ENCODE peak calls at places on chromosomes 2 and 18, in ten cellular contexts. L is stomach, X is esophagus muscularis mucosa, S is A549, Z is K562, Q is SK-N-SH, E is ovary, V is suprapubic skin, N is tibial nerve, J is transverse colon. I is an unnamed sample. For H3K4me1, the result is how much of the 10 kb centered on the place peaks cover.

GRCh38 chr2:170530284-170530745 is 184.8 kb upstream of the SP5 start:
- DNase-seq in L (peak), Z (no peak), V (peak), E (peak), Q (peak), J (peak), N (peak), S (peak), X (peak), I (peak)

GRCh38 chr2:49045083-49045482 is 109.2 kb downstream of the FSHR start:
- DNase-seq in N (no peak), J (no peak), E (no peak), Z (no peak), X (no peak), Q (no peak), S (no peak), L (no peak), V (no peak), I (no peak)

GRCh38 chr2:43288417-43289305 is 62.3 kb upstream of the ZFP36L2 start:
- DNase-seq in N (no peak), S (no peak), X (no peak), J (no peak), L (no peak), V (peak), E (no peak), Q (no peak), Z (no peak), I (no peak)

GRCh38 chr2:239193426-239193825 is 207.4 kb downstream of the HDAC4 start:
- DNase-seq in Z (no peak), V (peak), N (no peak), L (peak), J (no peak), X (no peak), S (no peak), Q (no peak), E (peak), I (peak)

GRCh38 chr2:88055049-88055435 is 541 bp downstream of the KRCC1 start:
- DNase-seq in J (no peak), X (no peak), Z (peak), E (peak), Q (peak), S (peak), L (no peak), V (no peak), N (peak), I (no peak)

GRCh38 chr18:74457043-74457742 is at the start of gene DIPK1C:
- DNase-seq in Q (no peak), N (no peak), E (no peak), J (no peak), X (no peak), S (peak), Z (no peak), V (no peak), L (no peak), I (no peak)

GRCh38 chr2:127321306-127321705 is 27.4 kb upstream of the ERCC3 start:
- DNase-seq in Q (no peak), N (no peak), X (no peak), S (no peak), Z (no peak), E (no peak), L (no peak), V (no peak), J (no peak), I (no peak)

GRCh38 chr2:46351388-46352141 is 54.4 kb downstream of the EPAS1 start:
- DNase-seq in Z (no peak), N (no peak), L (peak), V (no peak), E (no peak), X (no peak), S (no peak), Q (no peak), J (peak), I (no peak)

GRCh38 chr2:71831208-71831577 is 316.5 kb downstream of the CYP26B1 start:
- DNase-seq in X (peak), Z (no peak), E (no peak), J (no peak), L (peak), N (no peak), S (peak), Q (no peak), V (no peak), I (no peak)

GRCh38 chr2:185738679-185739472 is at the start of gene FSIP2:
- DNase-seq in Q (no peak), X (no peak), V (no peak), N (peak), L (peak), J (peak), Z (peak), E (peak), S (no peak), I (peak)

GRCh38 chr18:74626311-74626874 is 28.7 kb downstream of the ZNF407 start:
- DNase-seq in E (no peak), X (no peak), Q (no peak), J (no peak), S (no peak), N (no peak), V (no peak), L (no peak), Z (no peak), I (no peak)

GRCh38 chr2:238986491-238987351 is 138.8 kb downstream of the TWIST2 start:
- DNase-seq in S (no peak), V (peak), E (no peak), X (no peak), N (no peak), Q (peak), Z (no peak), J (no peak), L (no peak), I (peak)

GRCh38 chr18:35089918-35090550 is 48.8 kb downstream of the MAPRE2 start:
- DNase-seq in V (no peak), S (no peak), Z (no peak), N (no peak), X (no peak), Q (no peak), E (no peak), J (no peak), L (no peak), I (no peak)

GRCh38 chr18:3816601-3817363 is 366.8 kb downstream of the TGIF1 start:
- DNase-seq in X (peak), V (no peak), Z (no peak), E (peak), N (no peak), Q (no peak), J (no peak), S (peak), L (no peak), I (no peak)

GRCh38 chr18:64929026-64929425 is 780.1 kb upstream of the LINC00305 start:
- DNase-seq in E (no peak), V (no peak), X (no peak), L (no peak), Z (no peak), N (no peak), Q (no peak), J (no peak), S (no peak), I (no peak)

GRCh38 chr2:206562375-206562774 is 79.9 kb upstream of the FAM237A start:
- DNase-seq in L (no peak), J (no peak), X (no peak), V (no peak), S (peak), E (no peak), Z (no peak), N (no peak), Q (no peak), I (no peak)

GRCh38 chr2:197606180-197606579 is 69.2 kb downstream of the RFTN2 start:
- DNase-seq in E (no peak), Z (no peak), L (no peak), J (no peak), N (no peak), S (no peak), Q (no peak), X (no peak), V (no peak), I (no peak)

GRCh38 chr18:10365901-10366300 is 88.5 kb upstream of the APCDD1 start:
- DNase-seq in S (no peak), E (no peak), L (no peak), J (no peak), X (no peak), Q (no peak), V (no peak), N (no peak), Z (no peak), I (no peak)

GRCh38 chr2:219331560-219332213 is 857 bp downstream of the RESP18 start:
- DNase-seq in S (no peak), E (no peak), L (no peak), V (no peak), Q (no peak), J (peak), Z (peak), X (no peak), N (no peak), I (no peak)

GRCh38 chr2:147057931-147058491 is 786.8 kb upstream of the ACVR2A start:
- DNase-seq in S (no peak), N (no peak), E (no peak), V (no peak), X (no peak), L (no peak), J (no peak), Z (no peak), Q (no peak), I (no peak)

GRCh38 chr2:135021618-135022017 is 25.6 kb downstream of the MAP3K19 start:
- DNase-seq in E (no peak), J (no peak), Q (no peak), S (peak), V (no peak), N (no peak), X (no peak), L (no peak), Z (no peak), I (no peak)

GRCh38 chr2:155727097-155727906 is 605.2 kb downstream of the NR4A2 start:
- DNase-seq in Q (no peak), S (no peak), V (no peak), E (no peak), L (no peak), X (no peak), Z (no peak), J (no peak), N (no peak), I (no peak)

GRCh38 chr2:24824071-24824588 is 30.9 kb downstream of the CENPO start:
- DNase-seq in E (no peak), Q (peak), X (no peak), L (peak), Z (no peak), N (no peak), S (no peak), J (no peak), V (no peak), I (peak)

GRCh38 chr2:96501886-96502810 is 3.0 kb downstream of the NEURL3 start:
- DNase-seq in X (no peak), E (no peak), J (peak), Q (no peak), Z (no peak), L (no peak), N (no peak), S (no peak), V (no peak), I (no peak)

GRCh38 chr18:21112140-21112473 is 494 bp upstream of the ROCK1 start:
- DNase-seq in J (no peak), Q (no peak), S (no peak), L (no peak), N (no peak), V (no peak), Z (no peak), E (no peak), X (no peak), I (no peak)

GRCh38 chr18:13247506-13247905 is 28.9 kb downstream of the LDLRAD4 start:
- DNase-seq in E (no peak), Z (no peak), S (no peak), Q (no peak), X (no peak), L (no peak), V (peak), J (no peak), N (no peak), I (peak)

GRCh38 chr2:56034258-56034657 is 110.7 kb upstream of the EFEMP1 start:
- DNase-seq in Z (no peak), X (no peak), J (no peak), N (no peak), Q (no peak), V (no peak), L (no peak), E (no peak), S (no peak), I (no peak)

GRCh38 chr2:208384637-208385036 is 22.0 kb upstream of the PTH2R start:
- DNase-seq in Q (no peak), L (no peak), E (no peak), Z (no peak), V (no peak), J (no peak), X (no peak), N (no peak), S (no peak), I (no peak)

GRCh38 chr18:44946529-44947113 is 265.9 kb downstream of the SETBP1 start:
- DNase-seq in E (no peak), Z (no peak), L (no peak), Q (no peak), N (no peak), S (no peak), V (no peak), X (no peak), J (no peak), I (no peak)

GRCh38 chr2:66683068-66683467 is 248.1 kb downstream of the MEIS1 start:
- DNase-seq in J (no peak), Z (no peak), X (no peak), N (no peak), S (no peak), V (no peak), Q (no peak), E (no peak), L (no peak), I (no peak)

GRCh38 chr2:40348665-40349064 is 103.2 kb downstream of the SLC8A1 start:
- DNase-seq in J (no peak), V (no peak), Z (no peak), Q (no peak), X (no peak), S (no peak), L (no peak), N (no peak), E (no peak), I (no peak)

GRCh38 chr18:24031916-24032315 is 17.4 kb downstream of the TTC39C start:
- DNase-seq in Z (no peak), N (no peak), Q (no peak), S (no peak), V (no peak), X (no peak), L (no peak), E (no peak), J (no peak), I (no peak)

GRCh38 chr2:235492850-235493344 is 946 bp upstream of the AGAP1 start:
- DNase-seq in N (no peak), V (peak), S (no peak), J (no peak), L (no peak), X (no peak), Q (no peak), Z (no peak), E (peak), I (no peak)

GRCh38 chr2:221588306-221588985 is 16.3 kb upstream of the EPHA4 start:
- DNase-seq in X (no peak), Z (no peak), L (no peak), V (no peak), N (no peak), S (no peak), E (no peak), Q (no peak), J (no peak), I (no peak)

GRCh38 chr2:31335921-31336570 is 78.5 kb downstream of the XDH start:
- DNase-seq in Z (no peak), S (no peak), V (no peak), E (no peak), X (peak), J (no peak), L (no peak), N (no peak), Q (peak), I (no peak)

GRCh38 chr18:9673296-9674251 is 34.5 kb upstream of the RAB31 start:
- DNase-seq in Q (peak), X (peak), Z (no peak), V (no peak), L (peak), S (peak), E (no peak), N (peak), J (peak), I (no peak)

DNA sequence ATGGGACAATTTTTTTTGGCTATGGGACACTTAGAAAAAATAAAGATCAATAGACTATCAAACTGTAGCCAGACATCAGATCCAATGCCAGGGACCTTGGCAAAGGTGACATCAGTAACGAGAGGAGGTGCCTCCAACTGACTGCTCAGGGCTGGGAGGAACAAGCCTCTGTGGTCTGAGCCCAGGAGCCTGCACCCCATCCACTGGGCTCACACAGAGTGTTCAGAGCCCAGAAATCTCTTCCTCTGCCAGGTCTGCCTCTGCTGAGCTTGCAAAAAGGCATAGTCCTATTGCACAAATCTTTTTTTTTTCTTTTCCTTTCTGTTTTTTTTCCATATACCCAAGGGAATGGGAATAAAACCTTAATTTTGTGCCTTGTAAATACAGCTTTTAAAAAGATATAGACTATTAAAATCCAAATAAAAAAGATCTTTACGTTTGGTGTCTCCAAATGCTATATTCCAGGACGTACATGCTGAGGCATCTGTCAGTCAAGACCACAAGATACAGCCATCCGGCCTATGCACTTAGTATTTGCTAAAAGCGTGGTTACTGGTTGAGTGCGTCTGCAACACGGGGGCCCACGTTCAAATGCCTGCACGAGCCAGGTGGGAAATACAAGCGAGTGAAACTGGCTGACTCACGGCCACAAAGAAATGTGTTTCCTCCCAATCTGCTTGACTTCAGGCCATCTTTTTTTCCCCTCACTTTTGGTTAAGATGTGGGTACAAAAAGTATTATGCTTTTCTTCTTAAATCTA is 7.8 kb upstream of the ARHGAP25 start:
- DNase-seq in Z (no peak), E (no peak), L (peak), N (no peak), V (no peak), Q (no peak), J (peak), S (no peak), X (no peak), I (no peak)
- TF ChIP-seq EP300 in Z (no peak), E (no peak), L (no peak), N (no peak), V (no peak), Q (no peak), J (no peak), S (no peak), X (no peak), I (no peak)

DNA sequence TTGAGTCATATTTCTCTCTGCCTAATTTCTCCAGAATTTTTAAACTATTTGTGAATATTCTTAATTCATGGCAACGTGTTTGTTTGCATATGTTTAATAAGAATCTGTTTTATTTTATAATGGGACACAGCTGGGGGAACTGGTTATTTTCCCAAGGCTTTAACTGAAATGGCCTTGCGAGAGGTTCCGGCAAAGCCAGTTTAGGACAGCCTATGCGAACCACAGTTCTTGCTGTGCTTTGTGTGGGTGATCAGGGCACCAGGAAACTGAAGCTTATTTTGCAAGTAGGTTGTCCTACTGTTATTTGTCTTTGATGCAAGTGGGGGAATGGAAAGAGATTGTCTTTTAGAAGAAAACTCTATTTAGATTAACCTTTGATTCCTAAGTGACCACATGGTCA is 6.5 kb downstream of the ANKMY1 start:
- DNase-seq in V (no peak), S (no peak), Z (no peak), J (no peak), X (no peak), Q (no peak), L (no peak), E (no peak), N (no peak), I (no peak)
- H3K27ac ChIP-seq in V (no peak), S (no peak), Z (no peak), J (no peak), X (no peak), Q (no peak), L (no peak), E (no peak), N (no peak), I (no peak)

DNA sequence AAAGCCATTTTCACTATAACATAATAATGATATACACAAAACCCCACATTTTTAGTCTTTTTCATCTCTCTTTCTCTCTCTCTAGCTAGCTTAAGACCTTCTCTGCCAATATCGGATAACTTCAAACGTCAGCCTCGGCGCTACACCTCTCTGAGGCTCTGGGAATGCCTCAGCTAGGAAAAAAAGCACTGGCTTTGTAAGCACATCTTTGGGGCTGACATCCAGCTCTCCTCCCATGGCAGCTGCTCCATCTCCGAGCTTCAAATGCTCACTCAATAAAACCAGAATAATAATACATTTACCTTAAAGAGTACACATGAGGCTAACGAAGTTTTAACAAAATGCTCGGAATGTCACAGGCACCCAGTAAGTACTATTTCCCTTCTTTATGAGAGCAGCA is 10.8 kb downstream of the RNU4ATAC start:
- DNase-seq in J (no peak), E (no peak), V (no peak), N (no peak), L (no peak), Q (no peak), Z (no peak), X (no peak), S (no peak), I (no peak)
- H3K4me1 ChIP-seq in J (under half), E (under half), V (under half), N (half or more), L (under half), Q (under half), Z (under half), X (half or more), S (under half), I (half or more)

DNA sequence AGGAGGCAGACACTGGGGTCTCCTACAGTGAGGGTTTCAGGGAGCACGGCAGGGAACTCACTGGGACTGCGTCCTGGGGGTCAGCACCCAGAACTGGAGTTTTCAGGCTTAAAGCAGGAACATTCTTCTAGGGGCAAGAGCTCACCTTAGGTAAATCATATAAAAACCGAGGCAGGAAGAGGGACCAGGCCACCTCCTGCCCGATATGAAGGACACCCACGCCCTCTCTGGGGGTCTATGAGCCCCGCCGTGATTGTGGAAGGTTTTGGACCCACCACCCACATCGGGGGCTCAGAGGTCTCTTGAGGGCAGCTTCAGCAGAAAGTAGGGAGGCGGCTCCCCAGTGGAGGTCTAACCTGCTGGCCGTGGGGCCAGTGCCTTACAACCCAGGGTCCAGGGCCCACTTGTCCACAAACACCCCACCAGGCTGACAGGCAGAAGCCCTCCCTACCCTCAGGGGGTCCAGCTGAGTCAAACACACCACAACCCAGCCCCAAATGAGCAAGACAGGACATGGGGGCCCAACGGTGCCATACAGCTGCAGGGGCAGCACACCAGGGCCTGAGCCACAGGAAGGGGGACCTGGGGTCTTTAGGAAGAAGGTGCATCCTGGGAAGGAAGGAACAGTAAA is 25.3 kb downstream of the CROCC2 start:
- DNase-seq in X (no peak), N (peak), Q (peak), L (peak), V (peak), J (peak), S (no peak), Z (no peak), E (no peak), I (peak)
- TF ChIP-seq EP300 in X (no peak), N (no peak), Q (no peak), L (no peak), V (no peak), J (no peak), S (no peak), Z (no peak), E (no peak), I (no peak)

GRCh38 chr2:111618577-111618930 is 265.4 kb downstream of the ANAPC1 start:
- DNase-seq in Z (no peak), V (no peak), E (no peak), Q (no peak), N (no peak), L (no peak), J (no peak), S (no peak), X (no peak), I (no peak)

GRCh38 chr2:111618953-111619902 is 264.8 kb downstream of the ANAPC1 start:
- DNase-seq in J (no peak), S (peak), E (no peak), V (no peak), X (no peak), Z (no peak), N (no peak), L (no peak), Q (no peak), I (no peak)

GRCh38 chr2:111616651-111617218 is 267.3 kb downstream of the ANAPC1 start:
- DNase-seq in V (no peak), X (no peak), E (no peak), L (no peak), N (no peak), S (no peak), Q (no peak), J (no peak), Z (no peak), I (no peak)

GRCh38 chr2:111617299-111617803 is 266.6 kb downstream of the ANAPC1 start:
- DNase-seq in X (no peak), N (no peak), E (no peak), L (no peak), V (no peak), Z (no peak), Q (no peak), J (no peak), S (peak), I (no peak)

GRCh38 chr2:111617804-111618576 is 266.0 kb downstream of the ANAPC1 start:
- DNase-seq in S (no peak), X (no peak), J (no peak), Q (no peak), E (no peak), V (no peak), L (no peak), Z (no peak), N (peak), I (no peak)
- H3K27ac ChIP-seq in S (peak), X (no peak), J (no peak), Q (no peak), E (no peak), V (peak), L (no peak), Z (no peak), N (peak), I (no peak)